ENCODE peak calls at places on chromosomes 11 and 22, in seven cellular contexts. Q is psoas muscle, V is hippocampal formation, K is EH, M is GF-D8, B is amygdala, H is left ventricle myocardium inferior. Z is an unnamed sample.

GRCh38 chr11:23370580-23371275 is 510.5 kb upstream of the CCDC179 start:
- DNase-seq in Q (no peak), V (no peak), K (no peak), M (no peak), B (no peak), H (no peak), Z (no peak)

GRCh38 chr22:49427941-49428340 is 399.7 kb downstream of the BRD1 start:
- DNase-seq in Q (no peak), V (no peak), K (no peak), M (no peak), B (no peak), H (no peak), Z (no peak)

GRCh38 chr11:125408281-125408680 is 87.8 kb downstream of the FEZ1 start:
- DNase-seq in Q (no peak), V (no peak), K (no peak), M (no peak), B (no peak), H (peak), Z (no peak)

GRCh38 chr11:78714539-78714938 is 139.9 kb upstream of the NARS2 start:
- DNase-seq in Q (no peak), V (no peak), K (no peak), M (no peak), B (no peak), H (no peak), Z (no peak)

GRCh38 chr22:39224550-39224949 is 20.2 kb downstream of the PDGFB start:
- DNase-seq in Q (no peak), V (no peak), K (no peak), M (no peak), B (no peak), H (no peak), Z (no peak)

GRCh38 chr22:23397618-23398567 is 182.2 kb downstream of the IGLL1 start:
- DNase-seq in Q (no peak), V (no peak), K (no peak), M (no peak), B (no peak), H (no peak), Z (no peak)

GRCh38 chr11:26558191-26558590 is 13.9 kb downstream of the MUC15 start:
- DNase-seq in Q (no peak), V (no peak), K (no peak), M (no peak), B (no peak), H (no peak), Z (no peak)

GRCh38 chr22:27613099-27614089 is 188.2 kb downstream of the MN1 start:
- DNase-seq in Q (no peak), V (no peak), K (no peak), M (no peak), B (no peak), H (no peak), Z (no peak)

GRCh38 chr11:67044496-67044895 is 12.2 kb upstream of the RHOD start:
- DNase-seq in Q (no peak), V (no peak), K (no peak), M (no peak), B (no peak), H (no peak), Z (no peak)

GRCh38 chr11:11808992-11809583 is 32.7 kb upstream of the USP47 start:
- DNase-seq in Q (no peak), V (no peak), K (peak), M (no peak), B (no peak), H (no peak), Z (no peak)

GRCh38 chr22:46116491-46116958 is 33.8 kb upstream of the PPARA start:
- DNase-seq in Q (peak), V (peak), K (peak), M (peak), B (peak), H (peak), Z (peak)

Z was measured in glomerular endothelial cell.